ENCODE peak calls at places on chromosome 20, in ten cellular contexts. One of them, this sample, is unnamed.

GRCh38 chr20:16970751-16971150 is 222.6 kb downstream of the OTOR start:
- DNase-seq in OCI-LY7: no peak
- DNase-seq in heart right ventricle: no peak
- DNase-seq in transverse colon: no peak
- DNase-seq in cardiac muscle cell: no peak
- DNase-seq in hepatocyte: no peak
- DNase-seq in right lobe of liver: no peak
- DNase-seq in right atrium auricular region: no peak
- DNase-seq in neural progenitor cell: no peak
- DNase-seq in uterus: no peak
- DNase-seq in this sample: no peak

GRCh38 chr20:44117296-44118184 is 69.4 kb downstream of the JPH2 start:
- DNase-seq in OCI-LY7: no peak
- DNase-seq in heart right ventricle: no peak
- DNase-seq in transverse colon: no peak
- DNase-seq in cardiac muscle cell: no peak
- DNase-seq in hepatocyte: no peak
- DNase-seq in right lobe of liver: no peak
- DNase-seq in right atrium auricular region: no peak
- DNase-seq in neural progenitor cell: no peak
- DNase-seq in uterus: no peak
- DNase-seq in this sample: no peak

GRCh38 chr20:2767768-2768631 is 32.4 kb downstream of the CPXM1 start:
- DNase-seq in OCI-LY7: no peak
- DNase-seq in heart right ventricle: peak; percentile 41
- DNase-seq in transverse colon: no peak
- DNase-seq in cardiac muscle cell: no peak
- DNase-seq in hepatocyte: no peak
- DNase-seq in right lobe of liver: peak; percentile 89
- DNase-seq in right atrium auricular region: no peak
- DNase-seq in neural progenitor cell: no peak
- DNase-seq in uterus: peak; percentile 37
- DNase-seq in this sample: peak; percentile 31

GRCh38 chr20:21224217-21224616 is 78.9 kb upstream of the XRN2 start:
- DNase-seq in OCI-LY7: no peak
- DNase-seq in heart right ventricle: no peak
- DNase-seq in transverse colon: no peak
- DNase-seq in cardiac muscle cell: no peak
- DNase-seq in hepatocyte: no peak
- DNase-seq in right lobe of liver: no peak
- DNase-seq in right atrium auricular region: no peak
- DNase-seq in neural progenitor cell: no peak
- DNase-seq in uterus: no peak
- DNase-seq in this sample: no peak

GRCh38 chr20:38748863-38749153 is 548 bp downstream of the ACTR5 start:
- DNase-seq in OCI-LY7: no peak
- DNase-seq in heart right ventricle: no peak
- DNase-seq in transverse colon: peak; percentile 79
- DNase-seq in cardiac muscle cell: no peak
- DNase-seq in hepatocyte: no peak
- DNase-seq in right lobe of liver: no peak
- DNase-seq in right atrium auricular region: no peak
- DNase-seq in neural progenitor cell: no peak
- DNase-seq in uterus: peak; percentile 23
- DNase-seq in this sample: peak; percentile 53

GRCh38 chr20:36607586-36608387 is 2.2 kb downstream of the RAB5IF start:
- DNase-seq in OCI-LY7: no peak
- DNase-seq in heart right ventricle: no peak
- DNase-seq in transverse colon: peak; percentile 61
- DNase-seq in cardiac muscle cell: no peak
- DNase-seq in hepatocyte: peak; percentile 67
- DNase-seq in right lobe of liver: no peak
- DNase-seq in right atrium auricular region: no peak
- DNase-seq in neural progenitor cell: no peak
- DNase-seq in uterus: no peak
- DNase-seq in this sample: peak; percentile 5

GRCh38 chr20:32012159-32012682 is 2.0 kb downstream of the CCM2L start:
- DNase-seq in OCI-LY7: no peak
- DNase-seq in heart right ventricle: no peak
- DNase-seq in transverse colon: no peak
- DNase-seq in cardiac muscle cell: no peak
- DNase-seq in hepatocyte: no peak
- DNase-seq in right lobe of liver: no peak
- DNase-seq in right atrium auricular region: no peak
- DNase-seq in neural progenitor cell: no peak
- DNase-seq in uterus: no peak
- DNase-seq in this sample: no peak

GRCh38 chr20:44941292-44941691 is 18.9 kb downstream of the TOMM34 start:
- DNase-seq in OCI-LY7: no peak
- DNase-seq in heart right ventricle: no peak
- DNase-seq in transverse colon: no peak
- DNase-seq in cardiac muscle cell: no peak
- DNase-seq in hepatocyte: no peak
- DNase-seq in right lobe of liver: no peak
- DNase-seq in right atrium auricular region: no peak
- DNase-seq in neural progenitor cell: no peak
- DNase-seq in uterus: no peak
- DNase-seq in this sample: no peak

DNA sequence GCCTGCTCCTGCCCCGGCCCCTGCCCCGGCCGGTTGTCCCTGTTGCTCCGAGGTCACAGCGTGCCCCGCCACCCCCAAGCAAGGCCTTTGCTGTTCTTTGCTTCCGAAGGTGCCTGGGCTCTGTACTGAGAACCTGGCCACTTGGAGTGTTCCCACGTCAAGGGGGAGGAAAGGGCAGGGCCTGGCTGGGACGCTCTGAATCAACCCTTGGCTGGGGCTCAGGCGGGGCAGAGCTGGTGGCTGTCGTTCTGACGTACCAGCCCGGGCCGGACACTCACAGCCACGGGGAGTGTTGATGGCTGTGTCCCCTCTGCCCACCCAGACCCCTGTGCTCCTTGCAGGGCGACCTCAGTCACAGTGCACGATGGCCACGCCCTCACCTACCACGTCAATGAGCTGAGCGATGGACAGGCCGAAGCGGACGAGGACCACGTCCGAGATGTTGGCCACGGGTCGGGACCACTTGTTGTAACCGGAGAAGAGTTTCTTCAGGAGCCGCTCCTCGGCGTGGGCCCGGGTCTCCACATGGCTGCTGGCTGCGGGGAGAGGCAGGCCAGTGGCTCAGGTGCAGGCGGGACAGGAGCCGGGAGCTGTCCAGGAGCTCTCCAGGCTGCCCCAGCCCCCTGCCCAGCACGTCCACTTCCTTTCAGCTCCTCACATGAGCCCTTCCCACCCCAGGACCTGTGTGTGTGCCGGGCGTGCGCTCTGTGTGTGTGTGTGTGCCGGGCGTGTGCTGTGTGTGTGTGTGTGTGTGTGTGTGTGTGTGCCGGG is 1.8 kb downstream of the CHRNA4 start:
- DNase-seq in OCI-LY7: no peak
- DNase-seq in heart right ventricle: no peak
- DNase-seq in transverse colon: no peak
- DNase-seq in cardiac muscle cell: peak; percentile 45
- DNase-seq in hepatocyte: no peak
- DNase-seq in right lobe of liver: peak; percentile 53
- DNase-seq in right atrium auricular region: no peak
- DNase-seq in neural progenitor cell: no peak
- DNase-seq in uterus: no peak
- DNase-seq in this sample: no peak
- H3K27ac ChIP-seq in OCI-LY7: no peak overlapping the region
- H3K27ac ChIP-seq in heart right ventricle: no peak overlapping the region
- H3K27ac ChIP-seq in transverse colon: no peak overlapping the region
- H3K27ac ChIP-seq in cardiac muscle cell: no peak overlapping the region
- H3K27ac ChIP-seq in hepatocyte: no peak overlapping the region
- H3K27ac ChIP-seq in right lobe of liver: no peak overlapping the region
- H3K27ac ChIP-seq in right atrium auricular region: no peak overlapping the region
- H3K27ac ChIP-seq in neural progenitor cell: no peak overlapping the region
- H3K27ac ChIP-seq in uterus: no peak overlapping the region
- H3K27ac ChIP-seq in this sample: no peak overlapping the region

GRCh38 chr20:62352402-62353288 is 14.5 kb downstream of the LAMA5 start:
- DNase-seq in OCI-LY7: no peak
- DNase-seq in heart right ventricle: peak; percentile 87
- DNase-seq in transverse colon: no peak
- DNase-seq in cardiac muscle cell: no peak
- DNase-seq in hepatocyte: no peak
- DNase-seq in right lobe of liver: peak; percentile 91
- DNase-seq in right atrium auricular region: peak; percentile 83
- DNase-seq in neural progenitor cell: no peak
- DNase-seq in uterus: peak; percentile 72
- DNase-seq in this sample: no peak

GRCh38 chr20:62351469-62352401 is 15.4 kb downstream of the LAMA5 start:
- DNase-seq in OCI-LY7: no peak
- DNase-seq in heart right ventricle: peak; percentile 21
- DNase-seq in transverse colon: no peak
- DNase-seq in cardiac muscle cell: no peak
- DNase-seq in hepatocyte: no peak
- DNase-seq in right lobe of liver: no peak
- DNase-seq in right atrium auricular region: no peak
- DNase-seq in neural progenitor cell: no peak
- DNase-seq in uterus: no peak
- DNase-seq in this sample: no peak

GRCh38 chr20:62354811-62355341 is 12.2 kb downstream of the LAMA5 start:
- DNase-seq in OCI-LY7: no peak
- DNase-seq in heart right ventricle: peak; percentile 10
- DNase-seq in transverse colon: no peak
- DNase-seq in cardiac muscle cell: no peak
- DNase-seq in hepatocyte: no peak
- DNase-seq in right lobe of liver: no peak
- DNase-seq in right atrium auricular region: no peak
- DNase-seq in neural progenitor cell: no peak
- DNase-seq in uterus: no peak
- DNase-seq in this sample: no peak

GRCh38 chr20:62354031-62354808 is 12.9 kb downstream of the LAMA5 start:
- DNase-seq in OCI-LY7: no peak
- DNase-seq in heart right ventricle: peak; percentile 20
- DNase-seq in transverse colon: no peak
- DNase-seq in cardiac muscle cell: no peak
- DNase-seq in hepatocyte: no peak
- DNase-seq in right lobe of liver: no peak
- DNase-seq in right atrium auricular region: no peak
- DNase-seq in neural progenitor cell: no peak
- DNase-seq in uterus: no peak
- DNase-seq in this sample: no peak

DNA sequence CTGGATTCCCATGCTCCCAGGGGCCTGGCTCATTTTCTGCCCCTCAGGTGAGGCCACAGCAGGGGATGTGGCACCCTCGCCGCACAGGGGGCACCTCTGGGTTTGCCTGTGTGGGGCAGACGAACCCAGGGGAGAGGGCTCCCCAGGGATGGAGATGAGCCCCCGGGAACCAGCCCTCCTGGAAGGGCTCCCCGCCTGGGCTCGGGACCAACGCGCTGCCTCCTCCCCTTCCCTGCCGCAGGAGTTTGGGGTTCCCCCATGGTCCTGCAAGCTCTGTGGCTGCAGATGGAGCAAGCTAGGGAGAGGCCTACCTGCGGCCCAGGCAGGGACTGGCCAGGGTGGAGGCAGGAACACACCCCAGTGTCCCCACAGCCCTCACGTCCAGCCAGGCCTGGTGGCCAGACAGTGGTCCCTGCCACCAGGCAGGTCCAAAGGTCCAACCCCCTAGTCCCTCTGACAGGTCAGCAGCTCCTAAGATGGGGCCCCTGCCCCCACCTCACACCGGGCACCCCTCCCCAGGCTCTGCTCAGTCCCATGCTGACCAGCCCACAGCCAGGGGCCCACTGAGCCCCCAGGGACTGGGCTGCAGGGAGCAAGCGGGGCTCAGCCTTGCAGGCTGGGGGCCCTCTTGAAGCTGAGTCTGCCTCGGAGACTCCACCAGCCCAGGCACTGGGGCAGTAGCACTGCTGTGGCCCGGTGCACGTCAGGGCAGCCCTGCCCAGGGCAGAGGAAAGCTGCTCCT is 13.7 kb downstream of the LAMA5 start:
- DNase-seq in OCI-LY7: no peak
- DNase-seq in heart right ventricle: peak; percentile 18
- DNase-seq in transverse colon: no peak
- DNase-seq in cardiac muscle cell: no peak
- DNase-seq in hepatocyte: no peak
- DNase-seq in right lobe of liver: no peak
- DNase-seq in right atrium auricular region: no peak
- DNase-seq in neural progenitor cell: no peak
- DNase-seq in uterus: no peak
- DNase-seq in this sample: no peak
- H3K4me1 ChIP-seq in OCI-LY7: peaks cover 30% of the 10 kb centered on the region
- H3K4me1 ChIP-seq in heart right ventricle: peaks cover 41% of the 10 kb centered on the region
- H3K4me1 ChIP-seq in transverse colon: peaks cover 46% of the 10 kb centered on the region
- H3K4me1 ChIP-seq in cardiac muscle cell: peaks cover 21% of the 10 kb centered on the region
- H3K4me1 ChIP-seq in hepatocyte: peaks cover 60% of the 10 kb centered on the region
- H3K4me1 ChIP-seq in right lobe of liver: peaks cover 14% of the 10 kb centered on the region
- H3K4me1 ChIP-seq in right atrium auricular region: no peaks in the 10 kb centered on the region
- H3K4me1 ChIP-seq in neural progenitor cell: peaks cover 25% of the 10 kb centered on the region
- H3K4me1 ChIP-seq in uterus: peaks cover 7% of the 10 kb centered on the region
- H3K4me1 ChIP-seq in this sample: peaks cover 42% of the 10 kb centered on the region

GRCh38 chr20:41202426-41202825 is 65.1 kb downstream of the PLCG1 start:
- DNase-seq in OCI-LY7: no peak
- DNase-seq in heart right ventricle: no peak
- DNase-seq in transverse colon: no peak
- DNase-seq in cardiac muscle cell: no peak
- DNase-seq in hepatocyte: no peak
- DNase-seq in right lobe of liver: no peak
- DNase-seq in right atrium auricular region: no peak
- DNase-seq in neural progenitor cell: no peak
- DNase-seq in uterus: no peak
- DNase-seq in this sample: no peak

GRCh38 chr20:41201760-41202159 is 64.4 kb downstream of the PLCG1 start:
- DNase-seq in OCI-LY7: no peak
- DNase-seq in heart right ventricle: no peak
- DNase-seq in transverse colon: no peak
- DNase-seq in cardiac muscle cell: no peak
- DNase-seq in hepatocyte: no peak
- DNase-seq in right lobe of liver: no peak
- DNase-seq in right atrium auricular region: no peak
- DNase-seq in neural progenitor cell: no peak
- DNase-seq in uterus: no peak
- DNase-seq in this sample: no peak

GRCh38 chr20:41203660-41204059 is 66.3 kb downstream of the PLCG1 start:
- DNase-seq in OCI-LY7: no peak
- DNase-seq in heart right ventricle: no peak
- DNase-seq in transverse colon: no peak
- DNase-seq in cardiac muscle cell: no peak
- DNase-seq in hepatocyte: no peak
- DNase-seq in right lobe of liver: no peak
- DNase-seq in right atrium auricular region: no peak
- DNase-seq in neural progenitor cell: no peak
- DNase-seq in uterus: no peak
- DNase-seq in this sample: no peak

GRCh38 chr20:41198443-41198842 is 61.1 kb downstream of the PLCG1 start:
- DNase-seq in OCI-LY7: no peak
- DNase-seq in heart right ventricle: no peak
- DNase-seq in transverse colon: no peak
- DNase-seq in cardiac muscle cell: no peak
- DNase-seq in hepatocyte: no peak
- DNase-seq in right lobe of liver: no peak
- DNase-seq in right atrium auricular region: no peak
- DNase-seq in neural progenitor cell: no peak
- DNase-seq in uterus: no peak
- DNase-seq in this sample: no peak

GRCh38 chr20:41200446-41201202 is 63.3 kb downstream of the PLCG1 start:
- DNase-seq in OCI-LY7: no peak
- DNase-seq in heart right ventricle: no peak
- DNase-seq in transverse colon: no peak
- DNase-seq in cardiac muscle cell: no peak
- DNase-seq in hepatocyte: no peak
- DNase-seq in right lobe of liver: no peak
- DNase-seq in right atrium auricular region: no peak
- DNase-seq in neural progenitor cell: no peak
- DNase-seq in uterus: no peak
- DNase-seq in this sample: no peak
- H3K27ac ChIP-seq in OCI-LY7: no peak overlapping the region
- H3K27ac ChIP-seq in heart right ventricle: peak overlapping the region; percentile 72
- H3K27ac ChIP-seq in transverse colon: no peak overlapping the region
- H3K27ac ChIP-seq in cardiac muscle cell: no peak overlapping the region
- H3K27ac ChIP-seq in hepatocyte: no peak overlapping the region
- H3K27ac ChIP-seq in right lobe of liver: no peak overlapping the region
- H3K27ac ChIP-seq in right atrium auricular region: peak overlapping the region; percentile 45
- H3K27ac ChIP-seq in neural progenitor cell: no peak overlapping the region
- H3K27ac ChIP-seq in uterus: no peak overlapping the region
- H3K27ac ChIP-seq in this sample: no peak overlapping the region

GRCh38 chr20:53739799-53740785 is 146.5 kb upstream of the ZNF217 start:
- DNase-seq in OCI-LY7: peak; percentile 65
- DNase-seq in heart right ventricle: no peak
- DNase-seq in transverse colon: no peak
- DNase-seq in cardiac muscle cell: peak; percentile 3
- DNase-seq in hepatocyte: no peak
- DNase-seq in right lobe of liver: no peak
- DNase-seq in right atrium auricular region: no peak
- DNase-seq in neural progenitor cell: no peak
- DNase-seq in uterus: no peak
- DNase-seq in this sample: peak; percentile 27
- H3K4me1 ChIP-seq in OCI-LY7: peaks cover 69% of the 10 kb centered on the region
- H3K4me1 ChIP-seq in heart right ventricle: peaks cover 65% of the 10 kb centered on the region
- H3K4me1 ChIP-seq in transverse colon: peaks cover 9% of the 10 kb centered on the region
- H3K4me1 ChIP-seq in cardiac muscle cell: peaks cover 60% of the 10 kb centered on the region
- H3K4me1 ChIP-seq in hepatocyte: peaks cover 61% of the 10 kb centered on the region
- H3K4me1 ChIP-seq in right lobe of liver: no peaks in the 10 kb centered on the region
- H3K4me1 ChIP-seq in right atrium auricular region: no peaks in the 10 kb centered on the region
- H3K4me1 ChIP-seq in neural progenitor cell: peaks cover 61% of the 10 kb centered on the region
- H3K4me1 ChIP-seq in uterus: no peaks in the 10 kb centered on the region
- H3K4me1 ChIP-seq in this sample: peaks cover 49% of the 10 kb centered on the region